ENCODE peak calls at places on chromosomes 13 and 19, in seven cellular contexts. F is WTC11; C is stimulated activated CD4-positive, alpha-beta T cell treated with anti-CD3 and anti-CD28 coated beads, Interleukin-2, amount 100 ng/mL, for 48 hours; N is NCI-H774; G is CD4-positive, alpha-beta T cell; U is neural crest cell; M is fibroblast of pulmonary artery. I is an unnamed sample.

GRCh38 chr13:46605824-46606554 is 53.0 kb downstream of the LRCH1 start:
- DNase-seq in C (no peak), N (no peak), F (no peak), G (no peak), U (no peak), M (no peak), I (no peak)

GRCh38 chr13:113625965-113626661 is 31.9 kb downstream of the ATP4B start:
- DNase-seq in M (peak), F (no peak), C (no peak), N (no peak), G (no peak), U (no peak), I (no peak)

GRCh38 chr19:18424890-18425514 is 5.8 kb downstream of the SSBP4 start:
- DNase-seq in U (no peak), M (no peak), F (no peak), N (no peak), C (no peak), G (no peak), I (no peak)

GRCh38 chr13:94479559-94480095 is at the start of gene DCT:
- DNase-seq in U (no peak), F (no peak), N (no peak), G (no peak), M (no peak), C (no peak), I (no peak)

GRCh38 chr13:99119686-99120085 is 81.0 kb upstream of the UBAC2 start:
- DNase-seq in U (no peak), M (no peak), F (no peak), G (no peak), C (peak), N (no peak), I (no peak)

GRCh38 chr13:44576396-44577235 is 486 bp upstream of the TSC22D1 start:
- DNase-seq in G (peak), U (peak), F (peak), M (peak), N (no peak), C (peak), I (no peak)

GRCh38 chr13:44842158-44842557 is 147.1 kb downstream of the NUFIP1 start:
- DNase-seq in G (no peak), U (no peak), M (peak), C (no peak), F (no peak), N (no peak), I (no peak)

GRCh38 chr13:112066624-112067004 is 335 bp upstream of the SOX1 start:
- DNase-seq in N (peak), M (peak), U (peak), F (peak), C (peak), G (peak), I (no peak)

GRCh38 chr13:101433895-101434294 is 17.6 kb upstream of the NALCN start:
- DNase-seq in F (no peak), U (no peak), C (no peak), G (no peak), M (no peak), N (no peak), I (no peak)